ENCODE peak calls at places on chromosomes 11 and 22, in five cellular contexts. B, N, G, T and F are unnamed samples. For H3K4me1, the result is how much of the 10 kb centered on the place peaks cover.

GRCh38 chr11:18392434-18393321 is 1.7 kb upstream of the LDHA start:
- DNase-seq in B (no peak), N (no peak), G (no peak), T (no peak), F (no peak)

GRCh38 chr11:2802389-2803185 is 83.0 kb downstream of the CDKN1C start:
- DNase-seq in B (no peak), N (peak), G (peak), T (peak), F (peak)

GRCh38 chr11:114883472-114883871 is 205.1 kb downstream of the NXPE2 start:
- DNase-seq in B (no peak), N (peak), G (peak), T (no peak), F (no peak)

GRCh38 chr11:20511982-20512381 is 87.4 kb upstream of the SLC6A5 start:
- DNase-seq in B (peak), N (no peak), G (no peak), T (no peak), F (no peak)

GRCh38 chr22:28791841-28792490 is 8.4 kb downstream of the XBP1 start:
- DNase-seq in B (no peak), N (no peak), G (no peak), T (no peak), F (no peak)

GRCh38 chr11:36110698-36111410 is 167.0 kb downstream of the LDLRAD3 start:
- DNase-seq in B (no peak), N (no peak), G (no peak), T (no peak), F (no peak)

GRCh38 chr11:70577258-70577603 is 178.9 kb downstream of the CTTN start:
- DNase-seq in B (no peak), N (no peak), G (no peak), T (peak), F (no peak)

GRCh38 chr11:96037267-96037990 is 113.5 kb upstream of the MTMR2 start:
- DNase-seq in B (no peak), N (no peak), G (no peak), T (no peak), F (no peak)

GRCh38 chr22:22896601-22897000 is 9.0 kb downstream of the IGLL5 start:
- DNase-seq in B (no peak), N (no peak), G (no peak), T (no peak), F (no peak)

GRCh38 chr11:73197348-73197747 is 20.7 kb upstream of the P2RY2 start:
- DNase-seq in B (no peak), N (no peak), G (no peak), T (no peak), F (no peak)

GRCh38 chr11:65184146-65184545 is 2.4 kb downstream of the CAPN1 start:
- DNase-seq in B (no peak), N (peak), G (no peak), T (no peak), F (no peak)

GRCh38 chr11:65787649-65788622 is 1.1 kb downstream of the OVOL1 start:
- DNase-seq in B (peak), N (peak), G (no peak), T (no peak), F (no peak)

GRCh38 chr11:102599642-102600261 is 25.4 kb downstream of the MMP20 start:
- DNase-seq in B (no peak), N (no peak), G (no peak), T (no peak), F (no peak)

GRCh38 chr11:14119357-14119756 is 156.8 kb downstream of the SPON1 start:
- DNase-seq in B (peak), N (no peak), G (no peak), T (no peak), F (no peak)

GRCh38 chr11:111299111-111300026 is 1.0 kb downstream of the POU2AF3 start:
- DNase-seq in B (peak), N (peak), G (peak), T (peak), F (no peak)

GRCh38 chr22:22342697-22343602 is 98.4 kb downstream of the VPREB1 start:
- DNase-seq in B (peak), N (peak), G (peak), T (no peak), F (no peak)

GRCh38 chr11:101582242-101583052 is 1.4 kb downstream of the TRPC6 start:
- DNase-seq in B (peak), N (peak), G (peak), T (peak), F (no peak)

GRCh38 chr22:20102203-20102780 is 13.6 kb upstream of the RANBP1 start:
- DNase-seq in B (no peak), N (no peak), G (no peak), T (no peak), F (no peak)

GRCh38 chr11:10982695-10983492 is 125.0 kb upstream of the ZBED5 start:
- DNase-seq in B (no peak), N (peak), G (no peak), T (no peak), F (no peak)

GRCh38 chr11:35389897-35390462 is 29.4 kb downstream of the SLC1A2 start:
- DNase-seq in B (no peak), N (peak), G (no peak), T (no peak), F (no peak)

GRCh38 chr22:44085743-44086741 is 61.9 kb downstream of the PARVB start:
- DNase-seq in B (peak), N (peak), G (peak), T (no peak), F (peak)

GRCh38 chr11:62547691-62548281 is 1.2 kb upstream of the AHNAK start:
- DNase-seq in B (peak), N (peak), G (peak), T (peak), F (peak)

GRCh38 chr11:113014731-113015455 is 53.7 kb downstream of the NCAM1 start:
- DNase-seq in B (peak), N (peak), G (peak), T (no peak), F (peak)

GRCh38 chr11:59429924-59430516 is 3.8 kb upstream of the OR5A2 start:
- DNase-seq in B (peak), N (no peak), G (no peak), T (no peak), F (no peak)

GRCh38 chr11:6472934-6473333 is 807 bp downstream of the TRIM3 start:
- DNase-seq in B (no peak), N (no peak), G (no peak), T (no peak), F (no peak)

GRCh38 chr11:121889168-121889567 is 226.8 kb downstream of the BLID start:
- DNase-seq in B (no peak), N (no peak), G (no peak), T (no peak), F (no peak)

GRCh38 chr11:107040447-107041444 is 22.5 kb upstream of the GUCY1A2 start:
- DNase-seq in B (no peak), N (no peak), G (no peak), T (no peak), F (no peak)

GRCh38 chr11:100095809-100096208 is 591.3 kb upstream of the ARHGAP42 start:
- DNase-seq in B (no peak), N (no peak), G (no peak), T (no peak), F (no peak)

GRCh38 chr11:16815047-16815767 is 76.8 kb downstream of the C11orf58 start:
- DNase-seq in B (no peak), N (no peak), G (peak), T (peak), F (peak)

GRCh38 chr22:21972293-21972779 is 10.3 kb downstream of the TOP3B start:
- DNase-seq in B (peak), N (peak), G (no peak), T (no peak), F (no peak)

GRCh38 chr11:72075756-72076155 is 4.6 kb downstream of the NUMA1 start:
- DNase-seq in B (no peak), N (no peak), G (no peak), T (no peak), F (no peak)

GRCh38 chr11:130197386-130198035 is 37.9 kb downstream of the ST14 start:
- DNase-seq in B (no peak), N (no peak), G (no peak), T (no peak), F (no peak)

GRCh38 chr22:47453049-47453448 is 690.6 kb downstream of the TBC1D22A start:
- DNase-seq in B (no peak), N (no peak), G (no peak), T (no peak), F (no peak)

GRCh38 chr11:27052668-27053067 is 12.1 kb downstream of the BBOX1 start:
- DNase-seq in B (no peak), N (no peak), G (no peak), T (no peak), F (no peak)

GRCh38 chr11:89491141-89491690 is at the start of gene NOX4:
- DNase-seq in B (peak), N (peak), G (peak), T (peak), F (peak)

GRCh38 chr11:91625495-91625894 is 599.1 kb upstream of the FAT3 start:
- DNase-seq in B (no peak), N (no peak), G (no peak), T (no peak), F (no peak)

DNA sequence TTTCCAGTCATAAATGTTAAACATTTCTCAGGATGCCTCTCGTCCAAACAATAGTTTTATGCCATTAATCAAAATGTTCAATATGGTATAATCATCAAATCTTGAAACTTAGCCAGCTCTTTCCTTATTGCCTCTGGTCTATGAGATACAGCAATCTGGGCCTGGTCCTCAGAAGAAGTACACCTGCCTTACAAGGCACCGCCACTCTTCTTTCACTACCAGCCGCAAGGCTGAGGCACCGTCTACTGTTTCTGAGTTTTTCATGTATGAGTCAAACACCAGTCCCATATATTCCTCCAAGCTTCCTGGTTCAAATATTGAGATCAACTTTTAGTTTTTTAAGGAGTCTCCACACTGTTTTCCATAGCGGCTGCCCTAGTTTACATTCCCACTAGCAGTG is 600.6 kb upstream of the FAT3 start:
- DNase-seq in B (no peak), N (no peak), G (no peak), T (no peak), F (no peak)
- H3K4me1 ChIP-seq in B (under half), N (under half), G (under half), T (under half), F (under half)

GRCh38 chr22:25950101-25950500 is 208.1 kb downstream of the MYO18B start:
- DNase-seq in B (no peak), N (no peak), G (no peak), T (no peak), F (no peak)
- H3K27ac ChIP-seq in B (no peak), N (no peak), G (no peak), T (no peak), F (peak)

GRCh38 chr11:68002943-68003845 is 703 bp downstream of the UNC93B1 start:
- DNase-seq in B (peak), N (peak), G (no peak), T (no peak), F (no peak)
- H3K4me1 ChIP-seq in B (under half), N (under half), G (under half), T (under half), F (under half)

GRCh38 chr11:44747836-44748235 is 21.1 kb downstream of the TSPAN18 start:
- DNase-seq in B (no peak), N (no peak), G (no peak), T (peak), F (no peak)

GRCh38 chr11:44749160-44749559 is 22.4 kb downstream of the TSPAN18 start:
- DNase-seq in B (no peak), N (no peak), G (no peak), T (peak), F (no peak)

GRCh38 chr11:44748606-44749005 is 21.8 kb downstream of the TSPAN18 start:
- DNase-seq in B (no peak), N (no peak), G (no peak), T (peak), F (no peak)

GRCh38 chr11:44746894-44747293 is 20.1 kb downstream of the TSPAN18 start:
- DNase-seq in B (no peak), N (no peak), G (peak), T (peak), F (no peak)

GRCh38 chr11:44747339-44747738 is 20.6 kb downstream of the TSPAN18 start:
- DNase-seq in B (no peak), N (no peak), G (no peak), T (no peak), F (no peak)
- H3K27ac ChIP-seq in B (no peak), N (no peak), G (peak), T (peak), F (no peak)

GRCh38 chr22:40331706-40332105 is 14.6 kb upstream of the ADSL start:
- DNase-seq in B (no peak), N (no peak), G (no peak), T (no peak), F (no peak)
- H3K4me1 ChIP-seq in B (under half), N (under half), G (under half), T (under half), F (under half)

GRCh38 chr22:42966389-42966998 is 48.5 kb downstream of the PACSIN2 start:
- DNase-seq in B (no peak), N (no peak), G (no peak), T (no peak), F (no peak)

GRCh38 chr22:42967933-42968332 is 47.0 kb downstream of the PACSIN2 start:
- DNase-seq in B (no peak), N (no peak), G (peak), T (peak), F (peak)

GRCh38 chr22:42969348-42969975 is 45.5 kb downstream of the PACSIN2 start:
- DNase-seq in B (no peak), N (no peak), G (no peak), T (no peak), F (no peak)

GRCh38 chr22:42964994-42965699 is 49.8 kb downstream of the PACSIN2 start:
- DNase-seq in B (no peak), N (no peak), G (no peak), T (no peak), F (no peak)

DNA sequence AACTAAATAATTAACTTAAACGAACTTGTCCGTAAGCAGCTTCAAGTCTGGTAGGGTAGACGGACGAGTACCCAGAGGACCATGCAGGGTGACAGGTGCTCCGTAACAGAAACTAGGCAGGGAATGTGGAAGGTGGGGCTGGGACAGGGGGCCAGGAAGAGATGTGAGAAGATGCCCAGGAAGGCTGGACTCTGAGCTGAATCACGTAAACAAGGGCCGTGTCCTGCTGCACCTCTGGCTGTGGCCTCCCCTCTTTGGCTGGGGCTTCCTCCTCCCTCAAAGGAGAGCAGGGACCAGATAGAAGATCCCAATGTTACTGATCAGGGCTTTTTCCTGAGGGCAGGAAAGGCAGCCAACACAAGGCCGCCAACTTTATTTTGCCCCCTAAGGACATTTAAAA is 47.9 kb downstream of the PACSIN2 start:
- DNase-seq in B (no peak), N (no peak), G (no peak), T (no peak), F (peak)
- H3K27ac ChIP-seq in B (no peak), N (no peak), G (no peak), T (no peak), F (peak)

GRCh38 chr11:12168114-12168513 is 57.7 kb downstream of the MICAL2 start:
- DNase-seq in B (no peak), N (no peak), G (no peak), T (no peak), F (no peak)
- H3K4me1 ChIP-seq in B (half or more), N (under half), G (half or more), T (half or more), F (under half)